ENCODE peak calls at places on chromosomes 3 and 15, in five cellular contexts. One of them, this sample, is unnamed.

GRCh38 chr3:151015762-151016161 is 43.2 kb upstream of the CLRN1 start:
- DNase-seq in heart left ventricle: no peak
- DNase-seq in gastrocnemius medialis: no peak
- DNase-seq in GM23338: no peak
- DNase-seq in heart right ventricle: no peak
- DNase-seq in this sample: no peak

GRCh38 chr3:119395923-119396358 is 67.5 kb downstream of the TMEM39A start:
- DNase-seq in heart right ventricle: no peak
- DNase-seq in GM23338: no peak
- DNase-seq in gastrocnemius medialis: no peak
- DNase-seq in heart left ventricle: no peak
- DNase-seq in this sample: no peak

GRCh38 chr3:48595526-48596121 is 495 bp upstream of the COL7A1 start:
- DNase-seq in GM23338: peak; percentile 48
- DNase-seq in gastrocnemius medialis: no peak
- DNase-seq in heart left ventricle: peak; percentile 50
- DNase-seq in heart right ventricle: no peak
- DNase-seq in this sample: peak; percentile 96

GRCh38 chr15:78315686-78316085 is 16.3 kb upstream of the SKIC8 start:
- DNase-seq in heart right ventricle: no peak
- DNase-seq in heart left ventricle: no peak
- DNase-seq in gastrocnemius medialis: no peak
- DNase-seq in GM23338: peak; percentile 81
- DNase-seq in this sample: no peak

GRCh38 chr3:169264711-169265110 is 398.8 kb downstream of the MECOM start:
- DNase-seq in gastrocnemius medialis: no peak
- DNase-seq in heart right ventricle: peak; percentile 66
- DNase-seq in heart left ventricle: peak; percentile 52
- DNase-seq in GM23338: no peak
- DNase-seq in this sample: peak; percentile 9

GRCh38 chr3:127608362-127608718 is 10.1 kb downstream of the MCM2 start:
- DNase-seq in gastrocnemius medialis: peak; percentile 59
- DNase-seq in heart left ventricle: peak; percentile 80
- DNase-seq in heart right ventricle: peak; percentile 62
- DNase-seq in GM23338: no peak
- DNase-seq in this sample: no peak

GRCh38 chr3:13825821-13826220 is 54.0 kb downstream of the WNT7A start:
- DNase-seq in GM23338: no peak
- DNase-seq in heart right ventricle: no peak
- DNase-seq in heart left ventricle: no peak
- DNase-seq in gastrocnemius medialis: no peak
- DNase-seq in this sample: no peak

GRCh38 chr3:42182555-42182954 is 83.4 kb downstream of the CCK start:
- DNase-seq in gastrocnemius medialis: no peak
- DNase-seq in heart right ventricle: no peak
- DNase-seq in GM23338: no peak
- DNase-seq in heart left ventricle: no peak
- DNase-seq in this sample: no peak

GRCh38 chr3:159765025-159765859 is 223.4 kb upstream of the IL12A start:
- DNase-seq in heart left ventricle: peak; percentile 82
- DNase-seq in gastrocnemius medialis: peak; percentile 53
- DNase-seq in GM23338: peak; percentile 66
- DNase-seq in heart right ventricle: peak; percentile 91
- DNase-seq in this sample: peak; percentile 93

GRCh38 chr3:84958495-84959469 is at the start of gene CADM2:
- DNase-seq in gastrocnemius medialis: peak; percentile 86
- DNase-seq in heart right ventricle: peak; percentile 87
- DNase-seq in GM23338: peak; percentile 99
- DNase-seq in heart left ventricle: peak; percentile 89
- DNase-seq in this sample: peak; percentile 89

DNA sequence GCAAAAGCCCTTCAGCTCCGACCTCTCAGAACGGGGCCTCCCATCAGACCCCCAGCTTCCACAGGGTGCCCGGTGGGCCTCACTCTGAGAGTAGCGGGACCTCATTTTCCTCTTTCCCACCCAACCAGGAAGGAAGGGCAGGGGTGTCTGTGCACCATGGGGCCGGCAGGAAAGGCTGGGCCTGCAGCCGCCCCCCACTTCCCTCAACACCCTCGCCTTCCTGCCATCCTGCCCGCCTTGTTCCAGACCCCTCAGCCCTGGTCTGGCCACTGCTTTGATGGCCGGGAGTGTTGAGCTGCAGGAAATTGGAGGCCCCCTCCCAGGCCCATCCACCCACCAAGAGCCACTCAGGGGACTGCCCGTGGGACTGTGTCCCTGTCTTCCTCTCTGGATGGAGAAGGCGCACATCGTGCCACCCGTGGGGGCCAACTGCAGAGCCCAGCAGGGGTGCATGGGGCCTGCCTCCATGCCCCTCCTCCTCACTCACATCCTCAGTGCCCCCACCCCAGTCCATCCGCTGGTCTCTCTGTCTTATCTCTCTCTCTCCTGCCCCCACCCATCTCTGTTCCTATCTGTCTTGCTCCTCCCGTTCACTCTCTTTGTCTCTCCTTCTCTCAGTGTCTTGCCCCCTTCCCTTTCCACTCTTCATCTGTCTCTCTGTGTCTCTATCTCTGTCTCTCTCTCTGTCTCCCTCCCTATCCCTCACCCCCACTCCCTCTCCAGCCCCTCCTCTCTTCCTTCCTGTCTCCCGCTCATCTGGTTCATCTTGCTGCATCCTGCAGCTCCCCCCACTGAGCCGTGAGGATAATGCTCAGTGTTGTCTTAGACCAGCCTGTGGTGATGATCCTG is 1.8 kb upstream of the PLXND1 start:
- DNase-seq in heart right ventricle: no peak
- DNase-seq in heart left ventricle: no peak
- DNase-seq in GM23338: peak; percentile 78
- DNase-seq in gastrocnemius medialis: no peak
- DNase-seq in this sample: no peak
- TF ChIP-seq CTCF in heart right ventricle: no peak
- TF ChIP-seq CTCF in heart left ventricle: peak; percentile 46
- TF ChIP-seq CTCF in GM23338: peak; percentile 86
- TF ChIP-seq CTCF in gastrocnemius medialis: no peak
- TF ChIP-seq CTCF in this sample: no peak

GRCh38 chr3:155560135-155560534 is 184.7 kb downstream of the PLCH1 start:
- DNase-seq in heart right ventricle: no peak
- DNase-seq in heart left ventricle: no peak
- DNase-seq in gastrocnemius medialis: no peak
- DNase-seq in GM23338: no peak
- DNase-seq in this sample: no peak

GRCh38 chr3:155555479-155556065 is 189.3 kb downstream of the PLCH1 start:
- DNase-seq in gastrocnemius medialis: no peak
- DNase-seq in heart left ventricle: no peak
- DNase-seq in GM23338: no peak
- DNase-seq in heart right ventricle: no peak
- DNase-seq in this sample: no peak

GRCh38 chr3:155554777-155555445 is 190.0 kb downstream of the PLCH1 start:
- DNase-seq in GM23338: no peak
- DNase-seq in gastrocnemius medialis: no peak
- DNase-seq in heart left ventricle: no peak
- DNase-seq in heart right ventricle: no peak
- DNase-seq in this sample: no peak

GRCh38 chr3:155556531-155556930 is 188.3 kb downstream of the PLCH1 start:
- DNase-seq in gastrocnemius medialis: no peak
- DNase-seq in heart left ventricle: no peak
- DNase-seq in GM23338: no peak
- DNase-seq in heart right ventricle: no peak
- DNase-seq in this sample: no peak

DNA sequence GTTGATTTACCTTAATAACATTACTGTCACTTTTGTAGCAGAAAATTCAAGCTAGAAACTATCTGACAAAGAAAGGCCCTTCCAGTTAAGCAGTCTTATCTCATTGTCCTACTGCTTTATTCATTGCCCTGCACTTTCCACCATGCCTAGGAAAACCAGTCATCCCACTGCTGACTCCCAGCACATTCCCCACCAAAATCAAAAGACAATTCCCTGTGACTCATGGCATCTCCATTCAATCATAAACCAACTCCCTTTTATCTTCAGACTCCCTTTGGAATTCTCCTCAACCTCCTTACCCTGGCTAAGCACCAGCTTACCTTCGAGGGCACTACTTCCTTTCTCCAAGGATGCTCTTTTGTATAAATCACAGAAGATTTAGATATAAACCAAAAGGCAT is 184.3 kb downstream of the PLCH1 start:
- DNase-seq in heart right ventricle: no peak
- DNase-seq in gastrocnemius medialis: no peak
- DNase-seq in heart left ventricle: no peak
- DNase-seq in GM23338: no peak
- DNase-seq in this sample: peak; percentile 52
- H3K27ac ChIP-seq in heart right ventricle: no peak overlapping the region
- H3K27ac ChIP-seq in gastrocnemius medialis: no peak overlapping the region
- H3K27ac ChIP-seq in heart left ventricle: no peak overlapping the region
- H3K27ac ChIP-seq in GM23338: no peak overlapping the region
- H3K27ac ChIP-seq in this sample: no peak overlapping the region

GRCh38 chr15:60592386-60593339 is 113.7 kb upstream of the ICE2 start:
- DNase-seq in heart left ventricle: peak; percentile 92
- DNase-seq in heart right ventricle: peak; percentile 88
- DNase-seq in gastrocnemius medialis: peak; percentile 89
- DNase-seq in GM23338: peak; percentile 94
- DNase-seq in this sample: peak; percentile 68
- TF ChIP-seq CTCF in heart left ventricle: no peak
- TF ChIP-seq CTCF in heart right ventricle: no peak
- TF ChIP-seq CTCF in gastrocnemius medialis: peak; percentile 17
- TF ChIP-seq CTCF in GM23338: peak; percentile 26
- TF ChIP-seq CTCF in this sample: peak; percentile 28

DNA sequence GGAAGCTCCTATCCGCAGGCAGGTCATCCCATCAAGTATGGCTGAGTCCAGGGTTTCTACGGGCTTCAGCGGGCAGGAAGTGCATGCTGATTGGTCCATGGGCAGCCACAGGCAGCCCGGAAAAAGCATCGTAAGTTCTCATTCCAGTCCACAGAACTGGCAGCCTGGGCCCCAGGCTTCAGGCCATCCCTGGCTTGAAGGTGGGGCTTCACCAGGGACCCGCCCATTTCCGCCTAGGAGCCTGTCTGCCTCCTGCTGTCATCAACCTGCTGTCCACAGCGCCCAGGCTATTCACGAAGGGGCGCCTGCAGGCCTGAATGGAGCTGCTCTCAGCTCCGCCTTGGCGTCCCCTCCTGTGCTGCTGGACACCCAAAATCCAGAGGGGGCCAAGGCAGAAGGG is 13.9 kb downstream of the PCYT1A start:
- DNase-seq in gastrocnemius medialis: no peak
- DNase-seq in GM23338: no peak
- DNase-seq in heart left ventricle: no peak
- DNase-seq in heart right ventricle: no peak
- DNase-seq in this sample: no peak
- H3K27ac ChIP-seq in gastrocnemius medialis: peak overlapping the region; percentile 14
- H3K27ac ChIP-seq in GM23338: no peak overlapping the region
- H3K27ac ChIP-seq in heart left ventricle: peak overlapping the region; percentile 79
- H3K27ac ChIP-seq in heart right ventricle: peak overlapping the region; percentile 40
- H3K27ac ChIP-seq in this sample: no peak overlapping the region

DNA sequence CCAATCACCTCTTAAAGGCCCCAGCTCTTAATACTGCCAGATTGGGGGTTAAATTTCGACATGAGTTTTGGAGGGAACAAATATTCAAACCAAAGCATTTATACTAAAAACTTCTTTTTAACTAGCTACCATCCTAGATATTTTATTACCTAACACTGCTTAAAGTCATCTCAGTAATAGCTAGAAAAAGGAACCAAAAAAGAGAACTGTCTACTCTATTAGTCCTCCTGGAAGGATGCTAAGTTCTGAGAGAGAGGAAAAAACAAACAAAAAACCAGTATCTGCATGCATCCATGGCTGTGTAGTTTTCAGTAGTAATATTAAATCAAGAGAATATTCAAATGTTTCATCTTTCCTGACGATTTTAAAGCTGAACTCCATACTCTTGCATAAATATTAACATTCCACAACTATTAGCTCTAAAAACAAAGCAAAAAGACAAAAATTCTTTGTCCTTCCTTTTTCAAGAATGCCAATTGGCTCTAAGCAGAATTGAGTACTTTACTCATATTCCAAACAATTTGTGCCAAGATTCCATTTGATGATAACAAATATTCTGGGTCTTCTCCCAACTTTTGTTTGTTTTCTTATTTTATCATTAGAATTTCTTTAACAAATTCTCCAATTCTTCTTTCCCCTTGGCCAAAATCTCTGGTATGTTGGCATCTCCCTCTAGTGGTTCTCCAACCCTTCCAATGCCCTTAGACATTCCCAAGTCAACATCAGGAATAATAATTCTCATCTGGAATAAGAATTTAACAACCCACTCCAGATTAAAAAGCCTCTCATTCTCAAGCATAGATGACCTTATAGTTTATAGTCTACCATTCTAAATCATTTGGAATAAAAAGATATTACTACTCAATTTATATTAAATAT is 5.5 kb downstream of the CPOX start:
- DNase-seq in heart left ventricle: no peak
- DNase-seq in gastrocnemius medialis: no peak
- DNase-seq in GM23338: no peak
- DNase-seq in heart right ventricle: no peak
- DNase-seq in this sample: no peak
- TF ChIP-seq CTCF in heart left ventricle: no peak
- TF ChIP-seq CTCF in gastrocnemius medialis: no peak
- TF ChIP-seq CTCF in GM23338: peak; percentile 24
- TF ChIP-seq CTCF in heart right ventricle: no peak
- TF ChIP-seq CTCF in this sample: no peak

This sample was measured in RWPE1.